ENCODE peak calls at places on chromosomes 4 and X, in six cellular contexts. One of them, this sample, is unnamed.

GRCh38 chr4:128553665-128554515 is 255.6 kb upstream of the JADE1 start:
- DNase-seq in left lung: no peak
- DNase-seq in left ventricle myocardium inferior: no peak
- DNase-seq in fibroblast of pulmonary artery: peak
- DNase-seq in SK-N-SH: peak
- DNase-seq in astrocyte of the spinal cord: no peak
- DNase-seq in this sample: peak

GRCh38 chrX:71989768-71990167 is 79.1 kb downstream of the NHSL2 start:
- DNase-seq in left lung: no peak
- DNase-seq in SK-N-SH: no peak
- DNase-seq in astrocyte of the spinal cord: peak
- DNase-seq in fibroblast of pulmonary artery: peak
- DNase-seq in left ventricle myocardium inferior: no peak
- DNase-seq in this sample: no peak

GRCh38 chr4:62387808-62388207 is 1187.7 kb downstream of the ADGRL3 start:
- DNase-seq in left lung: no peak
- DNase-seq in left ventricle myocardium inferior: no peak
- DNase-seq in fibroblast of pulmonary artery: no peak
- DNase-seq in SK-N-SH: no peak
- DNase-seq in astrocyte of the spinal cord: no peak
- DNase-seq in this sample: no peak

GRCh38 chr4:85543832-85544231 is 68.9 kb downstream of the ARHGAP24 start:
- DNase-seq in fibroblast of pulmonary artery: peak
- DNase-seq in left ventricle myocardium inferior: no peak
- DNase-seq in SK-N-SH: no peak
- DNase-seq in left lung: no peak
- DNase-seq in astrocyte of the spinal cord: peak
- DNase-seq in this sample: peak

GRCh38 chr4:122636697-122637096 is 15.8 kb upstream of the IL21 start:
- DNase-seq in astrocyte of the spinal cord: no peak
- DNase-seq in fibroblast of pulmonary artery: no peak
- DNase-seq in left ventricle myocardium inferior: no peak
- DNase-seq in left lung: no peak
- DNase-seq in SK-N-SH: no peak
- DNase-seq in this sample: no peak

GRCh38 chrX:153723351-153724251 is 586 bp downstream of the BCAP31 start:
- DNase-seq in left lung: no peak
- DNase-seq in fibroblast of pulmonary artery: peak
- DNase-seq in astrocyte of the spinal cord: peak
- DNase-seq in left ventricle myocardium inferior: no peak
- DNase-seq in SK-N-SH: peak
- DNase-seq in this sample: peak

GRCh38 chr4:36178489-36178888 is 65.8 kb downstream of the ARAP2 start:
- DNase-seq in astrocyte of the spinal cord: no peak
- DNase-seq in SK-N-SH: no peak
- DNase-seq in left ventricle myocardium inferior: no peak
- DNase-seq in left lung: no peak
- DNase-seq in fibroblast of pulmonary artery: no peak
- DNase-seq in this sample: no peak

GRCh38 chr4:94244087-94244828 is 36.6 kb downstream of the SMARCAD1 start:
- DNase-seq in SK-N-SH: no peak
- DNase-seq in left ventricle myocardium inferior: no peak
- DNase-seq in left lung: no peak
- DNase-seq in astrocyte of the spinal cord: no peak
- DNase-seq in fibroblast of pulmonary artery: no peak
- DNase-seq in this sample: peak

GRCh38 chrX:151228935-151229334 is 52.6 kb downstream of the GPR50 start:
- DNase-seq in SK-N-SH: no peak
- DNase-seq in fibroblast of pulmonary artery: no peak
- DNase-seq in left ventricle myocardium inferior: no peak
- DNase-seq in left lung: no peak
- DNase-seq in astrocyte of the spinal cord: no peak
- DNase-seq in this sample: no peak

GRCh38 chr4:137310156-137310555 is 222.1 kb downstream of the PCDH18 start:
- DNase-seq in SK-N-SH: no peak
- DNase-seq in astrocyte of the spinal cord: no peak
- DNase-seq in fibroblast of pulmonary artery: peak
- DNase-seq in left lung: no peak
- DNase-seq in left ventricle myocardium inferior: no peak
- DNase-seq in this sample: peak

GRCh38 chr4:88526221-88526815 is 2.7 kb upstream of the PYURF start:
- DNase-seq in SK-N-SH: peak
- DNase-seq in left ventricle myocardium inferior: no peak
- DNase-seq in astrocyte of the spinal cord: no peak
- DNase-seq in fibroblast of pulmonary artery: peak
- DNase-seq in left lung: no peak
- DNase-seq in this sample: peak

GRCh38 chrX:57752866-57753265 is 72.8 kb upstream of the NLRP2B start:
- DNase-seq in astrocyte of the spinal cord: no peak
- DNase-seq in SK-N-SH: no peak
- DNase-seq in left ventricle myocardium inferior: no peak
- DNase-seq in fibroblast of pulmonary artery: no peak
- DNase-seq in left lung: no peak
- DNase-seq in this sample: no peak

GRCh38 chrX:71998836-71999509 is 88.3 kb downstream of the NHSL2 start:
- DNase-seq in SK-N-SH: peak
- DNase-seq in left ventricle myocardium inferior: no peak
- DNase-seq in astrocyte of the spinal cord: no peak
- DNase-seq in fibroblast of pulmonary artery: peak
- DNase-seq in left lung: no peak
- DNase-seq in this sample: no peak

GRCh38 chrX:107978080-107978479 is 4.1 kb downstream of the TEX13B start:
- DNase-seq in left lung: no peak
- DNase-seq in fibroblast of pulmonary artery: no peak
- DNase-seq in left ventricle myocardium inferior: no peak
- DNase-seq in SK-N-SH: no peak
- DNase-seq in astrocyte of the spinal cord: no peak
- DNase-seq in this sample: no peak

GRCh38 chr4:10239982-10240654 is 123.5 kb upstream of the WDR1 start:
- DNase-seq in astrocyte of the spinal cord: no peak
- DNase-seq in fibroblast of pulmonary artery: peak
- DNase-seq in left lung: no peak
- DNase-seq in SK-N-SH: no peak
- DNase-seq in left ventricle myocardium inferior: no peak
- DNase-seq in this sample: no peak

GRCh38 chr4:127783971-127784519 is 1.9 kb downstream of the HSPA4L start:
- DNase-seq in astrocyte of the spinal cord: no peak
- DNase-seq in SK-N-SH: no peak
- DNase-seq in left lung: no peak
- DNase-seq in left ventricle myocardium inferior: no peak
- DNase-seq in fibroblast of pulmonary artery: no peak
- DNase-seq in this sample: no peak

GRCh38 chrX:11724122-11725017 is 33.7 kb upstream of the MSL3 start:
- DNase-seq in SK-N-SH: peak
- DNase-seq in left lung: no peak
- DNase-seq in astrocyte of the spinal cord: peak
- DNase-seq in left ventricle myocardium inferior: no peak
- DNase-seq in fibroblast of pulmonary artery: peak
- DNase-seq in this sample: peak

GRCh38 chrX:13658602-13659001 is 5.7 kb downstream of the TCEANC start:
- DNase-seq in left ventricle myocardium inferior: no peak
- DNase-seq in fibroblast of pulmonary artery: peak
- DNase-seq in left lung: no peak
- DNase-seq in SK-N-SH: peak
- DNase-seq in astrocyte of the spinal cord: peak
- DNase-seq in this sample: peak

GRCh38 chrX:133921764-133922389 is 63.5 kb downstream of the GPC3 start:
- DNase-seq in left ventricle myocardium inferior: peak
- DNase-seq in astrocyte of the spinal cord: no peak
- DNase-seq in fibroblast of pulmonary artery: peak
- DNase-seq in SK-N-SH: peak
- DNase-seq in left lung: peak
- DNase-seq in this sample: peak

GRCh38 chr4:114005569-114006442 is 26.4 kb upstream of the ARSJ start:
- DNase-seq in left ventricle myocardium inferior: no peak
- DNase-seq in SK-N-SH: no peak
- DNase-seq in astrocyte of the spinal cord: peak
- DNase-seq in fibroblast of pulmonary artery: peak
- DNase-seq in left lung: no peak
- DNase-seq in this sample: peak

GRCh38 chr4:13430834-13431568 is 53.1 kb downstream of the RAB28 start:
- DNase-seq in SK-N-SH: no peak
- DNase-seq in astrocyte of the spinal cord: no peak
- DNase-seq in fibroblast of pulmonary artery: no peak
- DNase-seq in left ventricle myocardium inferior: no peak
- DNase-seq in left lung: no peak
- DNase-seq in this sample: no peak

GRCh38 chrX:134171661-134172587 is 65.1 kb upstream of the CCDC160 start:
- DNase-seq in fibroblast of pulmonary artery: peak
- DNase-seq in SK-N-SH: peak
- DNase-seq in astrocyte of the spinal cord: no peak
- DNase-seq in left ventricle myocardium inferior: peak
- DNase-seq in left lung: peak
- DNase-seq in this sample: peak

GRCh38 chrX:133674726-133675470 is 259.6 kb upstream of the GPC4 start:
- DNase-seq in fibroblast of pulmonary artery: no peak
- DNase-seq in left lung: peak
- DNase-seq in SK-N-SH: no peak
- DNase-seq in astrocyte of the spinal cord: no peak
- DNase-seq in left ventricle myocardium inferior: no peak
- DNase-seq in this sample: no peak

GRCh38 chr4:140529434-140529833 is 5.5 kb downstream of the ELMOD2 start:
- DNase-seq in astrocyte of the spinal cord: no peak
- DNase-seq in SK-N-SH: peak
- DNase-seq in left ventricle myocardium inferior: no peak
- DNase-seq in left lung: no peak
- DNase-seq in fibroblast of pulmonary artery: no peak
- DNase-seq in this sample: no peak

GRCh38 chrX:27276751-27277150 is 186.4 kb downstream of the PPP4R3C start:
- DNase-seq in left ventricle myocardium inferior: no peak
- DNase-seq in astrocyte of the spinal cord: no peak
- DNase-seq in fibroblast of pulmonary artery: no peak
- DNase-seq in SK-N-SH: no peak
- DNase-seq in left lung: no peak
- DNase-seq in this sample: no peak

GRCh38 chrX:153944140-153944799 is at the start of gene RENBP:
- DNase-seq in left ventricle myocardium inferior: peak
- DNase-seq in SK-N-SH: peak
- DNase-seq in left lung: peak
- DNase-seq in fibroblast of pulmonary artery: no peak
- DNase-seq in astrocyte of the spinal cord: no peak
- DNase-seq in this sample: no peak

GRCh38 chr4:151226004-151226932 is 50.7 kb upstream of the PRSS48 start:
- DNase-seq in left lung: no peak
- DNase-seq in left ventricle myocardium inferior: no peak
- DNase-seq in fibroblast of pulmonary artery: peak
- DNase-seq in SK-N-SH: no peak
- DNase-seq in astrocyte of the spinal cord: peak
- DNase-seq in this sample: peak

GRCh38 chrX:119729408-119730201 is 28.8 kb upstream of the SOWAHD start:
- DNase-seq in SK-N-SH: peak
- DNase-seq in fibroblast of pulmonary artery: peak
- DNase-seq in astrocyte of the spinal cord: peak
- DNase-seq in left lung: peak
- DNase-seq in left ventricle myocardium inferior: peak
- DNase-seq in this sample: peak
- TF ChIP-seq CTCF in SK-N-SH: peak
- TF ChIP-seq CTCF in fibroblast of pulmonary artery: peak
- TF ChIP-seq CTCF in astrocyte of the spinal cord: peak
- TF ChIP-seq CTCF in left lung: peak
- TF ChIP-seq CTCF in left ventricle myocardium inferior: peak
- TF ChIP-seq CTCF in this sample: peak

DNA sequence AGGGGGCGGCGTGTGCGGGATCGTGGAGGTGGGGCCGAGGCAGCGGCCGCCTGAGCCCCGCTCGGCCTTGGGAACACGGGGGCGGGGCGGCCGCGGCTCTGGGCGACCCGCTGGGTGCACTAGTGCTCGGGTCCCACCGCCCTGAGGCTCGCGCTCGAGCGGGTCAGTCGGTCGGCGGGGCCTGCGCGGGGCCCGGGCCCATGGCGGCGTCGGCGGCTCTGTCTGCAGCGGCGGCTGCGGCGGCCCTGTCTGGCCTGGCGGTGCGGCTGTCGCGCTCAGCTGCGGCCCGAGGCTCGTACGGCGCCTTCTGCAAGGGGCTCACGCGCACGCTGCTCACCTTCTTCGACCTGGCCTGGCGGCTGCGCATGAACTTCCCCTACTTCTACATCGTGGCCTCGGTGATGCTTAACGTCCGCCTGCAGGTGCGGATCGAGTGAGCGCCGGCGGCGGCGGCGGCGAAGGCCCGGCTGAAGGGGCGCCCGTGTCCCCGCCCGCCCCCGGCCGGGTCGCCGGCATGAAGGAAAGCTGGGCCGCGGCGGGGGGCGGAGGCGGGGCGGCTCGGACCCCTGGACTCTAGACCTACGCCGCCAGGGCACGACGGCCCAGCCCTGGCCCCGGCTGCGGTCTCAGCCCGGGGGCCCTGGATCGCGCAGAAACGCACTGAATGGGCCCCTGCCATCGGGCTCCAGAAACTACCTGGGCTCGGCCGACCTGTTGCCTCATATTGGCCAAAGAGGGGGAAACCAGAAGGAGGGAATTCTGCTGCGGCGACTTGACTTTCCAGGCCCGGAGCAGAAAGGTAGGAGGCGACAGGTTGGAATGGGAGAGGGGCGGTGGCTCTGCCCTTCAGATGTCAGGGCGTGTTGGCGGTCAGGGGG is at the start of gene SMIM10L2A:
- DNase-seq in fibroblast of pulmonary artery: no peak
- DNase-seq in SK-N-SH: peak
- DNase-seq in left ventricle myocardium inferior: no peak
- DNase-seq in astrocyte of the spinal cord: no peak
- DNase-seq in left lung: no peak
- DNase-seq in this sample: no peak
- H3K4me3 ChIP-seq in fibroblast of pulmonary artery: peak
- H3K4me3 ChIP-seq in SK-N-SH: peak
- H3K4me3 ChIP-seq in left ventricle myocardium inferior: peak
- H3K4me3 ChIP-seq in astrocyte of the spinal cord: peak
- H3K4me3 ChIP-seq in left lung: peak
- H3K4me3 ChIP-seq in this sample: peak

GRCh38 chrX:136395271-136395670 is 92.5 kb upstream of the BRS3 start:
- DNase-seq in left lung: no peak
- DNase-seq in SK-N-SH: no peak
- DNase-seq in left ventricle myocardium inferior: no peak
- DNase-seq in astrocyte of the spinal cord: no peak
- DNase-seq in fibroblast of pulmonary artery: peak
- DNase-seq in this sample: peak
- TF ChIP-seq CTCF in left lung: no peak
- TF ChIP-seq CTCF in SK-N-SH: no peak
- TF ChIP-seq CTCF in left ventricle myocardium inferior: no peak
- TF ChIP-seq CTCF in astrocyte of the spinal cord: no peak
- TF ChIP-seq CTCF in fibroblast of pulmonary artery: no peak
- TF ChIP-seq CTCF in this sample: no peak

DNA sequence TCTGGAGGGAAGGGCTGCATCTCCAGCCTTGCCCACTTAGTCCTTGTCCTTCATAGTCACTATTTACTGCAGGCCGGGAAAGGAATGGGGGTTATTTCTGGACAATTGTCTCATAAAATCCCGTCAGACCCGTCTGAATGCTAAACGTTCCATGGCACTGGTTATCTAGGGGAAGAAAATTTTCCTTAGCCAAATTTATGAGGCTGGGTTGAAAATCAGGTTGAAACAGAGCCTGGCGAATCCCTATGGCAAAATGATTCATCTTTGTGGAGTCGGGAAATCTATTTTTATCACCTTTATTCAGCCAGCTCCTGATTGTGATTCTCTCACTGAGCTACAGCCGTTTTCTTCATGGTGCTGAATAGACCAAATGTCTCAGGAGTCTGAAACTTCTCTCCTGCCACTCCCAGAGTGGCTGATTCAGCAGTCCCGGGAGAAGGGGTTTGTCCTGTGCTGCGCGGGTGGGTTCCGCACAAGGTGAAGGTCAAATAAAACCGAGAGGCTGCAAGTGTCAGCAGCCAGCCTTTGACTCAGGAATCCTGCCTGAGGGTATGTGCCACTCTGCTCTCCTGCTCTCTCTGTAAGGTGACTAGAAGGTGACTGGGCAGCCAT is 1.0 kb downstream of the LIMCH1 start:
- DNase-seq in left ventricle myocardium inferior: peak
- DNase-seq in left lung: no peak
- DNase-seq in SK-N-SH: no peak
- DNase-seq in astrocyte of the spinal cord: no peak
- DNase-seq in fibroblast of pulmonary artery: no peak
- DNase-seq in this sample: no peak
- H3K4me3 ChIP-seq in left ventricle myocardium inferior: peak
- H3K4me3 ChIP-seq in left lung: peak
- H3K4me3 ChIP-seq in SK-N-SH: no peak
- H3K4me3 ChIP-seq in astrocyte of the spinal cord: no peak
- H3K4me3 ChIP-seq in fibroblast of pulmonary artery: no peak
- H3K4me3 ChIP-seq in this sample: no peak